ENCODE peak calls at places on chromosomes 1 and 21, in four cellular contexts. Z, F, K and T are unnamed samples.

GRCh38 chr1:173733912-173734311 is 19.1 kb downstream of the KLHL20 start:
- DNase-seq in Z (no peak), F (no peak), K (no peak), T (no peak)

GRCh38 chr21:33884361-33885157 is 31.0 kb downstream of the ATP5PO start:
- DNase-seq in Z (no peak), F (no peak), K (peak), T (no peak)

GRCh38 chr1:26373281-26373680 is 731 bp upstream of the ZNF683 start:
- DNase-seq in Z (no peak), F (no peak), K (no peak), T (no peak)

GRCh38 chr1:25618433-25618808 is 1.8 kb downstream of the MAN1C1 start:
- DNase-seq in Z (no peak), F (no peak), K (no peak), T (no peak)

GRCh38 chr1:206940588-206940936 is 5.7 kb downstream of the PIGR start:
- DNase-seq in Z (no peak), F (no peak), K (no peak), T (no peak)

GRCh38 chr1:223033658-223034057 is 109.4 kb downstream of the TLR5 start:
- DNase-seq in Z (no peak), F (no peak), K (no peak), T (no peak)

GRCh38 chr1:6000444-6001288 is 8.4 kb upstream of the NPHP4 start:
- DNase-seq in Z (no peak), F (no peak), K (no peak), T (no peak)

GRCh38 chr21:29390778-29391177 is 92.1 kb downstream of the BACH1 start:
- DNase-seq in Z (no peak), F (no peak), K (no peak), T (no peak)

GRCh38 chr1:229535226-229535625 is 23.3 kb downstream of the ABCB10 start:
- DNase-seq in Z (no peak), F (no peak), K (no peak), T (no peak)

GRCh38 chr1:7042322-7043231 is 257.3 kb downstream of the CAMTA1 start:
- DNase-seq in Z (peak), F (no peak), K (peak), T (no peak)

GRCh38 chr1:245262876-245263625 is 108.3 kb downstream of the KIF26B start:
- DNase-seq in Z (no peak), F (no peak), K (no peak), T (no peak)

GRCh38 chr1:58895559-58896135 is 111.8 kb upstream of the JUN start:
- DNase-seq in Z (no peak), F (peak), K (no peak), T (no peak)

GRCh38 chr1:183159960-183160359 is 26.1 kb upstream of the LAMC2 start:
- DNase-seq in Z (no peak), F (no peak), K (no peak), T (no peak)

GRCh38 chr1:230176871-230177411 is 109.9 kb downstream of the GALNT2 start:
- DNase-seq in Z (no peak), F (no peak), K (no peak), T (no peak)

GRCh38 chr1:47231314-47232186 is 475 bp downstream of the TAL1 start:
- DNase-seq in Z (no peak), F (peak), K (peak), T (no peak)

GRCh38 chr1:155192346-155193274 is 15.1 kb downstream of the THBS3 start:
- DNase-seq in Z (no peak), F (no peak), K (no peak), T (no peak)

GRCh38 chr1:34478460-34479076 is 276.3 kb upstream of the GJB5 start:
- DNase-seq in Z (no peak), F (no peak), K (no peak), T (no peak)

GRCh38 chr1:200540281-200540680 is 80.3 kb downstream of the KIF14 start:
- DNase-seq in Z (no peak), F (no peak), K (no peak), T (no peak)

GRCh38 chr1:22525211-22525610 is 38.1 kb upstream of the EPHA8 start:
- DNase-seq in Z (no peak), F (no peak), K (no peak), T (no peak)

GRCh38 chr1:205013683-205014367 is 29.2 kb upstream of the CNTN2 start:
- DNase-seq in Z (no peak), F (no peak), K (no peak), T (no peak)

GRCh38 chr1:97680894-97681293 is 239.9 kb downstream of the DPYD start:
- DNase-seq in Z (no peak), F (no peak), K (no peak), T (no peak)

GRCh38 chr1:246699095-246699735 is 25.0 kb upstream of the SCCPDH start:
- DNase-seq in Z (peak), F (peak), K (peak), T (peak)

GRCh38 chr1:22257286-22258275 is 114.7 kb upstream of the WNT4 start:
- DNase-seq in Z (no peak), F (no peak), K (no peak), T (no peak)

GRCh38 chr1:99490031-99490430 is 155.9 kb upstream of the PALMD start:
- DNase-seq in Z (no peak), F (no peak), K (no peak), T (no peak)

GRCh38 chr1:109398343-109399225 is 866 bp upstream of the SORT1 start:
- DNase-seq in Z (no peak), F (no peak), K (no peak), T (no peak)

GRCh38 chr1:91842056-91842455 is 43.9 kb downstream of the TGFBR3 start:
- DNase-seq in Z (no peak), F (no peak), K (no peak), T (no peak)

GRCh38 chr1:89552481-89553194 is 28.0 kb downstream of the LRRC8B start:
- DNase-seq in Z (peak), F (no peak), K (no peak), T (no peak)

GRCh38 chr1:54861070-54861761 is 25.8 kb downstream of the DHCR24 start:
- DNase-seq in Z (no peak), F (no peak), K (no peak), T (no peak)

GRCh38 chr1:69244211-69244610 is 323.5 kb upstream of the LRRC7 start:
- DNase-seq in Z (no peak), F (no peak), K (no peak), T (no peak)

DNA sequence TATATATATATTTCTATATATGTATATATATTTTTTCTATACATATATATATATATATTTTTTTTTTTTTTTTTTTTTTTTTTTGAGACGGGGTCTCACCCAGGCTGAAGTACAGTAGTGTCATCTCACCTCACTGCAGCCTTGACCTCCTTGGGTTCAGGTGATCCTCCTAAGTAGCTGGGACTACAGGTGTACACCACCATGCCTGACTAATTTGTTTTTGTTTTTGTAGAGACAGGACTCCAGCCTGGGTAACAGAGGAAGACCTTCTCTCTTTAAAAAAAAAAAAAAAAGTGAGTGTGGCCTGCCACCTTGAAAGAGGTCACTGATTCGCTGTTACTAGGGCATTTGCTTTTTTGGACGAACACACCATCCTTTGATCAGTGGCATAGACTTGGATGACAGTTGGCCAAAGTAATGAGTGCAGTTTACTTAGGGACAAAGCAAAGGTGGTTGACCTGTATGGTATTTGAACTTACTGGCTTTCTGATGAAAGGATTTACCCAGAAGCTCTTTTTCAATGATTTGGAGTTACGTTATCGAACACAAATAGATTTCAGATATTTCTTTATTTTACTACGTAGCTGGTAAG is 10.8 kb downstream of the SLC25A33 start:
- DNase-seq in Z (no peak), F (no peak), K (no peak), T (no peak)
- TF ChIP-seq CTCF in Z (no peak), F (no peak), K (no peak), T (no peak)

DNA sequence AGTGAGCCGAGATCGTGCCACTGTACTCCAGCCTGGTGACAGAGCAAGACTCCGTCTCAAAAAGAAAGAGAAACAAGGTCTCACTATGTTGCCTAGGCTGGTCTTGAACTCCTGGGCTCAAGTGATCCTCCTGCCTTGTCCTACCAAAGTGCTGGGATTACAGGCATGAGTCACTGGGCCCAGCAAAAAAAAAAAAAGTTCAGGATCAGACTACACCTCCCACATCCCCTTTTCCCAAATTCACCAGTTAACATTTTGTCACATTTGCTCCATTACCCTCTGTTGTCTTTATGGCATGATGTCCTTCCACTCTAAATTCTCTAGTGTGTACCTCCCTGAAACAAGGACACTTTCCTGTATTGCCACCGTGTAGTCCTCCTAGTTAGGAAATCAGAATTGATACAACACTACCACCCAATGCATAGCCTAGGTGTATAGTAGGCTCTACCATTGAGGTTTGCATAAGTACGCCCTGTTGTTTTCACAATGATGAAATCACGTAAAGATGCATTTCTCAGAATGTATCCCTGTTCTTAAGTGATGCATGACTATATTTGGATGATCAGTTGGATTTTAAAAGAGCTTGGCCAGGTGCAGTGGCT is 10.7 kb downstream of the SPEN start:
- DNase-seq in Z (no peak), F (no peak), K (no peak), T (no peak)
- TF ChIP-seq CTCF in Z (no peak), F (no peak), K (no peak), T (no peak)

GRCh38 chr1:218546314-218546713 is 201.2 kb downstream of the TGFB2 start:
- DNase-seq in Z (no peak), F (no peak), K (no peak), T (no peak)
- TF ChIP-seq CTCF in Z (no peak), F (no peak), K (no peak), T (no peak)

DNA sequence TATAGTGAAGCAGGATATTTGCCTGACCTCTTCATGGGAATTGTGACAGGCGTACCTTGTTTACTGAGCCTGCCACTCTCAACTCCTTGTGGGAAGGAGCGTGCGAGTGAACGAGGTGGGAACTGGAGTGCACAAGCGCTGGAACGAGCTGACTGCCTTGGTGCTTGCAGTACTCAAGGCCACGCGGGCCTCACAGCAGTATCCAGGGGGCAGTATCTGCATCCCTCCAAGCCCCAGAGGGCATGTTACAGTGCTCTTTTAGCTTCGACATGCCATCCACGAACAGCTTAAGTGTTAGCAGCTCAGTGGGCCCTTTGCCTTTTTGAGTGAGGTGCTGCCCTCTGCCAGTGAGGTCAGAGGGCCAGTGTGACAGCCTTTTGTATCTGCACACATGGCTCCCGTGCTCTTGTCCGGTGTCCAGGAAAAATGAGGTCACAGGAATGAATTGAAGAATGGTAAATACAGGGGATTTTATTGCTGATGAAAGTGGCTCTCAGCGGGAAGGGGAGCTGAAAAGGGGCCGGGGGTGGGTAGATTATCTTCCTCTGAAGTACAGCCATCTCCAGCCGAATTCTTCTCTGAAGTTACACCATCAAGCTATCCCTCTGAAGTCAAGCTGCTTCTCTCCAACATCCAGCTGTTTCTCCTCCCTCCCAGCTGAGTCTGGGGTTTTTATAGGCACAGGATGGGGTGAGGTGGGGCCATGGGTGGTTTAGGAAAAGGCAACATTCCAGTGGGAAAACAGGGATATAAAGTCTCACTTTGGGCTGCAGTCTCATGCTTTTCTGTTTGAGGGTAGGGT is 69.3 kb downstream of the EPB41 start:
- DNase-seq in Z (no peak), F (no peak), K (no peak), T (no peak)
- TF ChIP-seq CTCF in Z (no peak), F (no peak), K (no peak), T (no peak)

GRCh38 chr21:32093758-32094463 is 184.9 kb downstream of the MIS18A start:
- DNase-seq in Z (no peak), F (no peak), K (no peak), T (no peak)

GRCh38 chr21:32099812-32100416 is 178.9 kb downstream of the MIS18A start:
- DNase-seq in Z (no peak), F (no peak), K (no peak), T (no peak)

GRCh38 chr21:32101206-32101763 is 177.6 kb downstream of the MIS18A start:
- DNase-seq in Z (no peak), F (no peak), K (no peak), T (no peak)

GRCh38 chr21:32094792-32095191 is 184.1 kb downstream of the MIS18A start:
- DNase-seq in Z (no peak), F (no peak), K (no peak), T (no peak)

DNA sequence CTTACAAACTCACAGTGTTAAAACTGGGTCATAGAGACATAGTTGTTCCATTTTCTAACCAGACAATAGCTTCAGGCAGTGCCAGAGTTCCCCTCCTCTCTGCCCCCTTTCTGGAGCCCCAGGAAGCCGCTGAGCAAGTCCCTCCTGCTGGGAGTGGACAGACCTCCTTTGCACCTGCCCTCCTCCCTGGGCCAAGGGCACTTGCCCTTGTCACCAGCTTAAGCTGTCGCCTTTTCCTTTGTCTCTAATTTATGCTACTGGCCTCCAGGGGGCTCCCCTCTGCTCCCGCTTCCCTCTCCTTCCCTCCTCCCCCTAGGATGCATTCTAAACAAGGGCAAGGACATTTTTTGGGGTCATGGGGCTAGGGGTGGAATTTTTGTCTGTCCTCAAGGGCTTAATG is 182.4 kb downstream of the MIS18A start:
- DNase-seq in Z (peak), F (no peak), K (no peak), T (no peak)
- TF ChIP-seq CTCF in Z (peak), F (no peak), K (peak), T (no peak)

GRCh38 chr1:226457307-226457712 is 49.4 kb upstream of the PARP1 start:
- DNase-seq in Z (no peak), F (no peak), K (no peak), T (no peak)
- TF ChIP-seq CTCF in Z (no peak), F (peak), K (no peak), T (peak)

GRCh38 chr1:110433803-110434202 is 17.1 kb upstream of the PROK1 start:
- DNase-seq in Z (no peak), F (peak), K (no peak), T (no peak)
- TF ChIP-seq CTCF in Z (no peak), F (peak), K (no peak), T (no peak)

GRCh38 chr21:45384656-45385548 is 20.1 kb upstream of the COL18A1 start:
- DNase-seq in Z (no peak), F (peak), K (no peak), T (no peak)
- TF ChIP-seq CTCF in Z (no peak), F (no peak), K (no peak), T (no peak)

GRCh38 chr1:180566495-180566894 is 7.7 kb downstream of the OVAAL start:
- DNase-seq in Z (no peak), F (no peak), K (no peak), T (no peak)
- TF ChIP-seq CTCF in Z (no peak), F (no peak), K (no peak), T (no peak)

GRCh38 chr1:221886311-221887090 is 144.6 kb upstream of the DUSP10 start:
- DNase-seq in Z (no peak), F (no peak), K (no peak), T (no peak)
- TF ChIP-seq CTCF in Z (no peak), F (no peak), K (no peak), T (no peak)